ENCODE peak calls at places on chromosomes 4 and X, in five cellular contexts. Y, G, P, L and W are unnamed samples.

GRCh38 chrX:39258331-39258730 is 457.1 kb downstream of the MID1IP1 start:
- DNase-seq in P (no peak), Y (no peak), G (no peak), L (no peak), W (no peak)

GRCh38 chr4:121146530-121146929 is 17.6 kb downstream of the TNIP3 start:
- DNase-seq in Y (no peak), G (no peak), L (no peak), P (no peak), W (no peak)

GRCh38 chrX:101263766-101264165 is 27.4 kb downstream of the TAF7L start:
- DNase-seq in L (no peak), Y (no peak), P (no peak), G (no peak), W (no peak)

GRCh38 chrX:48896611-48897011 is 957 bp downstream of the TIMM17B start:
- DNase-seq in Y (no peak), P (no peak), G (no peak), L (no peak), W (no peak)

GRCh38 chr4:127143460-127144190 is 489.1 kb upstream of the INTU start:
- DNase-seq in L (no peak), P (no peak), G (peak), Y (no peak), W (no peak)

GRCh38 chr4:52844596-52844995 is 17.5 kb upstream of the RASL11B start:
- DNase-seq in G (no peak), Y (no peak), L (no peak), P (no peak), W (no peak)

GRCh38 chr4:163395055-163395454 is 51.4 kb downstream of the NPY5R start:
- DNase-seq in P (no peak), Y (no peak), G (no peak), L (no peak), W (no peak)

GRCh38 chr4:48329193-48329592 is 12.1 kb upstream of the SLAIN2 start:
- DNase-seq in L (no peak), Y (no peak), P (no peak), G (no peak), W (no peak)

GRCh38 chrX:123487226-123487625 is 245.6 kb downstream of the THOC2 start:
- DNase-seq in Y (no peak), L (no peak), P (no peak), G (peak), W (no peak)

GRCh38 chrX:20061869-20062254 is 54.8 kb downstream of the MAP7D2 start:
- DNase-seq in Y (no peak), G (peak), P (no peak), L (no peak), W (no peak)

GRCh38 chrX:18896680-18897544 is 87.0 kb downstream of the PHKA2 start:
- DNase-seq in Y (no peak), G (no peak), L (no peak), P (no peak), W (no peak)

GRCh38 chr4:164906368-164906767 is 29.4 kb downstream of the APELA start:
- DNase-seq in Y (no peak), G (no peak), P (no peak), L (no peak), W (no peak)

GRCh38 chrX:102651968-102652744 is 873 bp downstream of the GPRASP1 start:
- DNase-seq in G (peak), L (peak), P (peak), Y (peak), W (peak)

GRCh38 chr4:152220201-152220666 is 315.7 kb downstream of the FBXW7 start:
- DNase-seq in G (peak), Y (no peak), P (no peak), L (no peak), W (no peak)

GRCh38 chr4:184748251-184748652 is 14.4 kb upstream of the CENPU start:
- DNase-seq in L (no peak), P (no peak), G (no peak), Y (no peak), W (no peak)

GRCh38 chr4:158446106-158446505 is 75.6 kb upstream of the RXFP1 start:
- DNase-seq in Y (no peak), P (no peak), G (no peak), L (no peak), W (no peak)

GRCh38 chrX:16212436-16212835 is 45.2 kb downstream of the MAGEB17 start:
- DNase-seq in P (no peak), L (no peak), G (peak), Y (no peak), W (no peak)

GRCh38 chr4:7150083-7150635 is 42.2 kb upstream of the SORCS2 start:
- DNase-seq in Y (no peak), G (no peak), L (no peak), P (no peak), W (no peak)

GRCh38 chr4:112451831-112452230 is 64.1 kb downstream of the NEUROG2 start:
- DNase-seq in P (no peak), L (no peak), G (no peak), Y (no peak), W (no peak)